ENCODE peak calls at places on chromosome 20, in ten cellular contexts. One of them, this sample, is unnamed.

GRCh38 chr20:36975085-36975829 is 23.7 kb upstream of the SAMHD1 start:
- DNase-seq in iPS DF 6.9: no peak
- DNase-seq in glutamatergic neuron: no peak
- DNase-seq in NCI-H510A treated with DMSO at 0.1 percent for 48 hours: no peak
- DNase-seq in amniotic stem cell: no peak
- DNase-seq in NCI-H2171: no peak
- DNase-seq in tibial nerve: no peak
- DNase-seq in GM19239: peak
- DNase-seq in erythroblast: no peak
- DNase-seq in posterior vena cava: peak
- DNase-seq in this sample: no peak

GRCh38 chr20:63551068-63551467 is 2.9 kb upstream of the FNDC11 start:
- DNase-seq in iPS DF 6.9: no peak
- DNase-seq in glutamatergic neuron: peak
- DNase-seq in NCI-H510A treated with DMSO at 0.1 percent for 48 hours: no peak
- DNase-seq in amniotic stem cell: no peak
- DNase-seq in NCI-H2171: no peak
- DNase-seq in tibial nerve: no peak
- DNase-seq in GM19239: no peak
- DNase-seq in erythroblast: no peak
- DNase-seq in posterior vena cava: no peak
- DNase-seq in this sample: no peak

GRCh38 chr20:53829086-53829703 is 235.6 kb upstream of the ZNF217 start:
- DNase-seq in iPS DF 6.9: no peak
- DNase-seq in glutamatergic neuron: no peak
- DNase-seq in NCI-H510A treated with DMSO at 0.1 percent for 48 hours: no peak
- DNase-seq in amniotic stem cell: peak
- DNase-seq in NCI-H2171: no peak
- DNase-seq in tibial nerve: no peak
- DNase-seq in GM19239: no peak
- DNase-seq in erythroblast: peak
- DNase-seq in posterior vena cava: no peak
- DNase-seq in this sample: peak

GRCh38 chr20:18225652-18226051 is 62.7 kb upstream of the ZNF133 start:
- DNase-seq in iPS DF 6.9: no peak
- DNase-seq in glutamatergic neuron: no peak
- DNase-seq in NCI-H510A treated with DMSO at 0.1 percent for 48 hours: no peak
- DNase-seq in amniotic stem cell: no peak
- DNase-seq in NCI-H2171: no peak
- DNase-seq in tibial nerve: no peak
- DNase-seq in GM19239: no peak
- DNase-seq in erythroblast: no peak
- DNase-seq in posterior vena cava: no peak
- DNase-seq in this sample: no peak

GRCh38 chr20:33689973-33690372 is 3.8 kb upstream of the E2F1 start:
- DNase-seq in iPS DF 6.9: no peak
- DNase-seq in glutamatergic neuron: no peak
- DNase-seq in NCI-H510A treated with DMSO at 0.1 percent for 48 hours: no peak
- DNase-seq in amniotic stem cell: no peak
- DNase-seq in NCI-H2171: no peak
- DNase-seq in tibial nerve: no peak
- DNase-seq in GM19239: no peak
- DNase-seq in erythroblast: peak
- DNase-seq in posterior vena cava: no peak
- DNase-seq in this sample: no peak

GRCh38 chr20:64159711-64160110 is 4.5 kb upstream of the MYT1 start:
- DNase-seq in iPS DF 6.9: no peak
- DNase-seq in glutamatergic neuron: peak
- DNase-seq in NCI-H510A treated with DMSO at 0.1 percent for 48 hours: no peak
- DNase-seq in amniotic stem cell: no peak
- DNase-seq in NCI-H2171: no peak
- DNase-seq in tibial nerve: no peak
- DNase-seq in GM19239: no peak
- DNase-seq in erythroblast: no peak
- DNase-seq in posterior vena cava: no peak
- DNase-seq in this sample: no peak

GRCh38 chr20:3896853-3897252 is 7.7 kb downstream of the PANK2 start:
- DNase-seq in iPS DF 6.9: no peak
- DNase-seq in glutamatergic neuron: no peak
- DNase-seq in NCI-H510A treated with DMSO at 0.1 percent for 48 hours: no peak
- DNase-seq in amniotic stem cell: no peak
- DNase-seq in NCI-H2171: no peak
- DNase-seq in tibial nerve: no peak
- DNase-seq in GM19239: no peak
- DNase-seq in erythroblast: no peak
- DNase-seq in posterior vena cava: no peak
- DNase-seq in this sample: no peak

GRCh38 chr20:16283978-16284377 is 289.3 kb downstream of the KIF16B start:
- DNase-seq in iPS DF 6.9: no peak
- DNase-seq in glutamatergic neuron: no peak
- DNase-seq in NCI-H510A treated with DMSO at 0.1 percent for 48 hours: no peak
- DNase-seq in amniotic stem cell: no peak
- DNase-seq in NCI-H2171: no peak
- DNase-seq in tibial nerve: no peak
- DNase-seq in GM19239: no peak
- DNase-seq in erythroblast: no peak
- DNase-seq in posterior vena cava: peak
- DNase-seq in this sample: no peak

GRCh38 chr20:4046926-4047325 is 31.6 kb upstream of the RNF24 start:
- DNase-seq in iPS DF 6.9: no peak
- DNase-seq in glutamatergic neuron: no peak
- DNase-seq in NCI-H510A treated with DMSO at 0.1 percent for 48 hours: no peak
- DNase-seq in amniotic stem cell: no peak
- DNase-seq in NCI-H2171: no peak
- DNase-seq in tibial nerve: no peak
- DNase-seq in GM19239: no peak
- DNase-seq in erythroblast: no peak
- DNase-seq in posterior vena cava: no peak
- DNase-seq in this sample: no peak

GRCh38 chr20:50982372-50982771 is 23.8 kb downstream of the MOCS3 start:
- DNase-seq in iPS DF 6.9: no peak
- DNase-seq in glutamatergic neuron: no peak
- DNase-seq in NCI-H510A treated with DMSO at 0.1 percent for 48 hours: no peak
- DNase-seq in amniotic stem cell: peak
- DNase-seq in NCI-H2171: no peak
- DNase-seq in tibial nerve: no peak
- DNase-seq in GM19239: no peak
- DNase-seq in erythroblast: peak
- DNase-seq in posterior vena cava: peak
- DNase-seq in this sample: no peak

GRCh38 chr20:31823360-31824124 is 4.4 kb downstream of the MYLK2 start:
- DNase-seq in iPS DF 6.9: no peak
- DNase-seq in glutamatergic neuron: peak
- DNase-seq in NCI-H510A treated with DMSO at 0.1 percent for 48 hours: no peak
- DNase-seq in amniotic stem cell: no peak
- DNase-seq in NCI-H2171: no peak
- DNase-seq in tibial nerve: no peak
- DNase-seq in GM19239: no peak
- DNase-seq in erythroblast: no peak
- DNase-seq in posterior vena cava: peak
- DNase-seq in this sample: no peak

GRCh38 chr20:50085481-50086365 is 27.2 kb downstream of the UBE2V1 start:
- DNase-seq in iPS DF 6.9: no peak
- DNase-seq in glutamatergic neuron: peak
- DNase-seq in NCI-H510A treated with DMSO at 0.1 percent for 48 hours: peak
- DNase-seq in amniotic stem cell: no peak
- DNase-seq in NCI-H2171: peak
- DNase-seq in tibial nerve: no peak
- DNase-seq in GM19239: peak
- DNase-seq in erythroblast: peak
- DNase-seq in posterior vena cava: peak
- DNase-seq in this sample: no peak

GRCh38 chr20:47392721-47393073 is 36.2 kb upstream of the ZMYND8 start:
- DNase-seq in iPS DF 6.9: no peak
- DNase-seq in glutamatergic neuron: no peak
- DNase-seq in NCI-H510A treated with DMSO at 0.1 percent for 48 hours: no peak
- DNase-seq in amniotic stem cell: no peak
- DNase-seq in NCI-H2171: no peak
- DNase-seq in tibial nerve: no peak
- DNase-seq in GM19239: no peak
- DNase-seq in erythroblast: no peak
- DNase-seq in posterior vena cava: no peak
- DNase-seq in this sample: no peak

GRCh38 chr20:4371623-4372246 is 350.0 kb upstream of the PRND start:
- DNase-seq in iPS DF 6.9: no peak
- DNase-seq in glutamatergic neuron: no peak
- DNase-seq in NCI-H510A treated with DMSO at 0.1 percent for 48 hours: no peak
- DNase-seq in amniotic stem cell: no peak
- DNase-seq in NCI-H2171: no peak
- DNase-seq in tibial nerve: no peak
- DNase-seq in GM19239: no peak
- DNase-seq in erythroblast: no peak
- DNase-seq in posterior vena cava: no peak
- DNase-seq in this sample: no peak

GRCh38 chr20:62522748-62523396 is 47.1 kb upstream of the GATA5 start:
- DNase-seq in iPS DF 6.9: no peak
- DNase-seq in glutamatergic neuron: no peak
- DNase-seq in NCI-H510A treated with DMSO at 0.1 percent for 48 hours: no peak
- DNase-seq in amniotic stem cell: no peak
- DNase-seq in NCI-H2171: no peak
- DNase-seq in tibial nerve: no peak
- DNase-seq in GM19239: no peak
- DNase-seq in erythroblast: peak
- DNase-seq in posterior vena cava: no peak
- DNase-seq in this sample: no peak

GRCh38 chr20:59574308-59574707 is 30.0 kb upstream of the PHACTR3 start:
- DNase-seq in iPS DF 6.9: no peak
- DNase-seq in glutamatergic neuron: no peak
- DNase-seq in NCI-H510A treated with DMSO at 0.1 percent for 48 hours: no peak
- DNase-seq in amniotic stem cell: no peak
- DNase-seq in NCI-H2171: no peak
- DNase-seq in tibial nerve: no peak
- DNase-seq in GM19239: no peak
- DNase-seq in erythroblast: no peak
- DNase-seq in posterior vena cava: no peak
- DNase-seq in this sample: no peak

GRCh38 chr20:48769111-48769879 is 58.5 kb downstream of the PREX1 start:
- DNase-seq in iPS DF 6.9: no peak
- DNase-seq in glutamatergic neuron: no peak
- DNase-seq in NCI-H510A treated with DMSO at 0.1 percent for 48 hours: no peak
- DNase-seq in amniotic stem cell: no peak
- DNase-seq in NCI-H2171: no peak
- DNase-seq in tibial nerve: no peak
- DNase-seq in GM19239: no peak
- DNase-seq in erythroblast: peak
- DNase-seq in posterior vena cava: peak
- DNase-seq in this sample: no peak

GRCh38 chr20:17806739-17807441 is 107.1 kb downstream of the BANF2 start:
- DNase-seq in iPS DF 6.9: no peak
- DNase-seq in glutamatergic neuron: no peak
- DNase-seq in NCI-H510A treated with DMSO at 0.1 percent for 48 hours: no peak
- DNase-seq in amniotic stem cell: no peak
- DNase-seq in NCI-H2171: no peak
- DNase-seq in tibial nerve: peak
- DNase-seq in GM19239: no peak
- DNase-seq in erythroblast: no peak
- DNase-seq in posterior vena cava: peak
- DNase-seq in this sample: peak

GRCh38 chr20:61626412-61626811 is 374.4 kb downstream of the CDH4 start:
- DNase-seq in iPS DF 6.9: no peak
- DNase-seq in glutamatergic neuron: no peak
- DNase-seq in NCI-H510A treated with DMSO at 0.1 percent for 48 hours: no peak
- DNase-seq in amniotic stem cell: no peak
- DNase-seq in NCI-H2171: no peak
- DNase-seq in tibial nerve: no peak
- DNase-seq in GM19239: no peak
- DNase-seq in erythroblast: no peak
- DNase-seq in posterior vena cava: no peak
- DNase-seq in this sample: no peak

GRCh38 chr20:44465001-44465560 is 10.6 kb upstream of the TTPAL start:
- DNase-seq in iPS DF 6.9: no peak
- DNase-seq in glutamatergic neuron: no peak
- DNase-seq in NCI-H510A treated with DMSO at 0.1 percent for 48 hours: no peak
- DNase-seq in amniotic stem cell: no peak
- DNase-seq in NCI-H2171: no peak
- DNase-seq in tibial nerve: no peak
- DNase-seq in GM19239: no peak
- DNase-seq in erythroblast: no peak
- DNase-seq in posterior vena cava: no peak
- DNase-seq in this sample: no peak

GRCh38 chr20:9886227-9886626 is 47.4 kb upstream of the PAK5 start:
- DNase-seq in iPS DF 6.9: no peak
- DNase-seq in glutamatergic neuron: no peak
- DNase-seq in NCI-H510A treated with DMSO at 0.1 percent for 48 hours: no peak
- DNase-seq in amniotic stem cell: no peak
- DNase-seq in NCI-H2171: no peak
- DNase-seq in tibial nerve: no peak
- DNase-seq in GM19239: no peak
- DNase-seq in erythroblast: no peak
- DNase-seq in posterior vena cava: no peak
- DNase-seq in this sample: peak

GRCh38 chr20:13353261-13353945 is 132.3 kb downstream of the ISM1 start:
- DNase-seq in iPS DF 6.9: no peak
- DNase-seq in glutamatergic neuron: no peak
- DNase-seq in NCI-H510A treated with DMSO at 0.1 percent for 48 hours: no peak
- DNase-seq in amniotic stem cell: no peak
- DNase-seq in NCI-H2171: no peak
- DNase-seq in tibial nerve: no peak
- DNase-seq in GM19239: no peak
- DNase-seq in erythroblast: no peak
- DNase-seq in posterior vena cava: no peak
- DNase-seq in this sample: no peak

GRCh38 chr20:53829706-53830521 is 236.3 kb upstream of the ZNF217 start:
- DNase-seq in iPS DF 6.9: no peak
- DNase-seq in glutamatergic neuron: no peak
- DNase-seq in NCI-H510A treated with DMSO at 0.1 percent for 48 hours: peak
- DNase-seq in amniotic stem cell: no peak
- DNase-seq in NCI-H2171: no peak
- DNase-seq in tibial nerve: no peak
- DNase-seq in GM19239: no peak
- DNase-seq in erythroblast: no peak
- DNase-seq in posterior vena cava: no peak
- DNase-seq in this sample: peak

GRCh38 chr20:58169441-58169840 is 59.0 kb downstream of the ANKRD60 start:
- DNase-seq in iPS DF 6.9: no peak
- DNase-seq in glutamatergic neuron: no peak
- DNase-seq in NCI-H510A treated with DMSO at 0.1 percent for 48 hours: no peak
- DNase-seq in amniotic stem cell: no peak
- DNase-seq in NCI-H2171: no peak
- DNase-seq in tibial nerve: no peak
- DNase-seq in GM19239: no peak
- DNase-seq in erythroblast: no peak
- DNase-seq in posterior vena cava: no peak
- DNase-seq in this sample: peak

GRCh38 chr20:51303731-51304670 is 238.5 kb downstream of the NFATC2 start:
- DNase-seq in iPS DF 6.9: no peak
- DNase-seq in glutamatergic neuron: no peak
- DNase-seq in NCI-H510A treated with DMSO at 0.1 percent for 48 hours: no peak
- DNase-seq in amniotic stem cell: no peak
- DNase-seq in NCI-H2171: no peak
- DNase-seq in tibial nerve: no peak
- DNase-seq in GM19239: no peak
- DNase-seq in erythroblast: no peak
- DNase-seq in posterior vena cava: no peak
- DNase-seq in this sample: no peak

GRCh38 chr20:25327521-25328235 is 63.0 kb downstream of the ABHD12 start:
- DNase-seq in iPS DF 6.9: no peak
- DNase-seq in glutamatergic neuron: no peak
- DNase-seq in NCI-H510A treated with DMSO at 0.1 percent for 48 hours: no peak
- DNase-seq in amniotic stem cell: no peak
- DNase-seq in NCI-H2171: no peak
- DNase-seq in tibial nerve: no peak
- DNase-seq in GM19239: no peak
- DNase-seq in erythroblast: no peak
- DNase-seq in posterior vena cava: no peak
- DNase-seq in this sample: no peak

GRCh38 chr20:24768226-24768625 is 180.8 kb upstream of the CST7 start:
- DNase-seq in iPS DF 6.9: no peak
- DNase-seq in glutamatergic neuron: no peak
- DNase-seq in NCI-H510A treated with DMSO at 0.1 percent for 48 hours: no peak
- DNase-seq in amniotic stem cell: no peak
- DNase-seq in NCI-H2171: no peak
- DNase-seq in tibial nerve: no peak
- DNase-seq in GM19239: no peak
- DNase-seq in erythroblast: no peak
- DNase-seq in posterior vena cava: no peak
- DNase-seq in this sample: no peak

GRCh38 chr20:52785678-52786077 is 186.5 kb upstream of the TSHZ2 start:
- DNase-seq in iPS DF 6.9: no peak
- DNase-seq in glutamatergic neuron: no peak
- DNase-seq in NCI-H510A treated with DMSO at 0.1 percent for 48 hours: no peak
- DNase-seq in amniotic stem cell: no peak
- DNase-seq in NCI-H2171: no peak
- DNase-seq in tibial nerve: no peak
- DNase-seq in GM19239: no peak
- DNase-seq in erythroblast: no peak
- DNase-seq in posterior vena cava: no peak
- DNase-seq in this sample: no peak

This sample was measured in HFF-Myc.